ENCODE peak calls at places on chromosomes 6 and 20, in ten cellular contexts. T is mammary epithelial cell, R is IMR-90, C is stomach, G is PC-3, Q is left ventricle myocardium inferior, D is lower lobe of right lung, X is breast epithelium, E is body of pancreas, N is endodermal cell. W is an unnamed sample. For H3K4me1, the result is how much of the 10 kb centered on the place peaks cover.

GRCh38 chr20:11001767-11002540 is 328.2 kb upstream of the JAG1 start:
- DNase-seq in T (peak), R (peak), C (no peak), G (peak), Q (no peak), D (no peak), X (peak), E (no peak), N (no peak), W (no peak)

GRCh38 chr6:31940256-31940664 is 5.6 kb upstream of the CFB start:
- DNase-seq in T (peak), R (peak), C (no peak), G (peak), Q (no peak), D (no peak), X (no peak), E (no peak), N (no peak), W (no peak)

GRCh38 chr20:58694241-58695083 is 1.9 kb downstream of the NPEPL1 start:
- DNase-seq in T (no peak), R (no peak), C (no peak), G (no peak), Q (peak), D (no peak), X (no peak), E (no peak), N (peak), W (no peak)

GRCh38 chr6:79384845-79385244 is 150.4 kb upstream of the HMGN3 start:
- DNase-seq in T (no peak), R (no peak), C (peak), G (peak), Q (no peak), D (peak), X (no peak), E (no peak), N (no peak), W (no peak)

GRCh38 chr6:5084192-5084786 is 852 bp upstream of the PPP1R3G start:
- DNase-seq in T (no peak), R (no peak), C (no peak), G (no peak), Q (peak), D (no peak), X (no peak), E (no peak), N (no peak), W (no peak)

GRCh38 chr6:47195251-47195650 is 114.5 kb downstream of the TNFRSF21 start:
- DNase-seq in T (no peak), R (peak), C (no peak), G (no peak), Q (peak), D (no peak), X (no peak), E (peak), N (no peak), W (no peak)

GRCh38 chr20:24106801-24107158 is 118.2 kb upstream of the GGTLC1 start:
- DNase-seq in T (no peak), R (no peak), C (no peak), G (no peak), Q (no peak), D (no peak), X (no peak), E (no peak), N (no peak), W (no peak)

GRCh38 chr6:154165488-154165887 is 126.4 kb downstream of the OPRM1 start:
- DNase-seq in T (no peak), R (no peak), C (no peak), G (no peak), Q (no peak), D (no peak), X (no peak), E (no peak), N (no peak), W (no peak)

GRCh38 chr20:8721098-8721497 is 347.8 kb upstream of the PLCB4 start:
- DNase-seq in T (peak), R (peak), C (peak), G (peak), Q (peak), D (no peak), X (no peak), E (peak), N (peak), W (peak)

GRCh38 chr6:146990821-146991798 is 213.1 kb upstream of the STXBP5 start:
- DNase-seq in T (peak), R (peak), C (no peak), G (peak), Q (no peak), D (no peak), X (no peak), E (no peak), N (no peak), W (no peak)

GRCh38 chr6:148999921-149000589 is 253.2 kb downstream of the UST start:
- DNase-seq in T (peak), R (peak), C (peak), G (peak), Q (peak), D (peak), X (peak), E (peak), N (no peak), W (no peak)

GRCh38 chr20:46458891-46459750 is 52.7 kb upstream of the ELMO2 start:
- DNase-seq in T (peak), R (no peak), C (peak), G (no peak), Q (peak), D (peak), X (no peak), E (peak), N (peak), W (no peak)

GRCh38 chr6:44667226-44667625 is 279.7 kb downstream of the CDC5L start:
- DNase-seq in T (peak), R (peak), C (no peak), G (peak), Q (no peak), D (no peak), X (no peak), E (no peak), N (peak), W (no peak)

GRCh38 chr6:54868556-54868955 is 22.0 kb downstream of the FAM83B start:
- DNase-seq in T (no peak), R (no peak), C (no peak), G (no peak), Q (no peak), D (no peak), X (no peak), E (no peak), N (no peak), W (no peak)

GRCh38 chr20:47181056-47181862 is 175.2 kb downstream of the ZMYND8 start:
- DNase-seq in T (peak), R (peak), C (peak), G (peak), Q (no peak), D (no peak), X (no peak), E (no peak), N (peak), W (no peak)

GRCh38 chr6:13194852-13195251 is 133.5 kb downstream of the TBC1D7 start:
- DNase-seq in T (peak), R (peak), C (peak), G (peak), Q (no peak), D (peak), X (no peak), E (peak), N (peak), W (no peak)

GRCh38 chr6:165717732-165718465 is 54.9 kb upstream of the PDE10A start:
- DNase-seq in T (no peak), R (peak), C (no peak), G (peak), Q (no peak), D (no peak), X (no peak), E (no peak), N (no peak), W (no peak)

GRCh38 chr6:116389357-116389756 is 18.6 kb downstream of the DSE start:
- DNase-seq in T (no peak), R (no peak), C (no peak), G (no peak), Q (no peak), D (no peak), X (no peak), E (no peak), N (no peak), W (no peak)

GRCh38 chr6:146153040-146153758 is 124.3 kb downstream of the GRM1 start:
- DNase-seq in T (no peak), R (no peak), C (no peak), G (no peak), Q (no peak), D (no peak), X (no peak), E (no peak), N (no peak), W (no peak)

GRCh38 chr6:4906293-4906941 is 97.4 kb downstream of the RPP40 start:
- DNase-seq in T (no peak), R (no peak), C (no peak), G (no peak), Q (no peak), D (no peak), X (no peak), E (no peak), N (no peak), W (no peak)

GRCh38 chr6:20366082-20366834 is 35.4 kb upstream of the E2F3 start:
- DNase-seq in T (peak), R (no peak), C (no peak), G (no peak), Q (no peak), D (no peak), X (peak), E (no peak), N (no peak), W (no peak)

GRCh38 chr20:2799271-2799670 is 1.2 kb downstream of the CPXM1 start:
- DNase-seq in T (no peak), R (no peak), C (no peak), G (no peak), Q (no peak), D (no peak), X (no peak), E (no peak), N (peak), W (no peak)

GRCh38 chr6:33609444-33610034 is 11.6 kb upstream of the ITPR3 start:
- DNase-seq in T (peak), R (peak), C (peak), G (peak), Q (peak), D (no peak), X (no peak), E (no peak), N (no peak), W (no peak)

GRCh38 chr6:30238178-30238795 is 25.1 kb upstream of the TRIM26 start:
- DNase-seq in T (no peak), R (peak), C (no peak), G (peak), Q (no peak), D (no peak), X (no peak), E (no peak), N (peak), W (peak)

DNA sequence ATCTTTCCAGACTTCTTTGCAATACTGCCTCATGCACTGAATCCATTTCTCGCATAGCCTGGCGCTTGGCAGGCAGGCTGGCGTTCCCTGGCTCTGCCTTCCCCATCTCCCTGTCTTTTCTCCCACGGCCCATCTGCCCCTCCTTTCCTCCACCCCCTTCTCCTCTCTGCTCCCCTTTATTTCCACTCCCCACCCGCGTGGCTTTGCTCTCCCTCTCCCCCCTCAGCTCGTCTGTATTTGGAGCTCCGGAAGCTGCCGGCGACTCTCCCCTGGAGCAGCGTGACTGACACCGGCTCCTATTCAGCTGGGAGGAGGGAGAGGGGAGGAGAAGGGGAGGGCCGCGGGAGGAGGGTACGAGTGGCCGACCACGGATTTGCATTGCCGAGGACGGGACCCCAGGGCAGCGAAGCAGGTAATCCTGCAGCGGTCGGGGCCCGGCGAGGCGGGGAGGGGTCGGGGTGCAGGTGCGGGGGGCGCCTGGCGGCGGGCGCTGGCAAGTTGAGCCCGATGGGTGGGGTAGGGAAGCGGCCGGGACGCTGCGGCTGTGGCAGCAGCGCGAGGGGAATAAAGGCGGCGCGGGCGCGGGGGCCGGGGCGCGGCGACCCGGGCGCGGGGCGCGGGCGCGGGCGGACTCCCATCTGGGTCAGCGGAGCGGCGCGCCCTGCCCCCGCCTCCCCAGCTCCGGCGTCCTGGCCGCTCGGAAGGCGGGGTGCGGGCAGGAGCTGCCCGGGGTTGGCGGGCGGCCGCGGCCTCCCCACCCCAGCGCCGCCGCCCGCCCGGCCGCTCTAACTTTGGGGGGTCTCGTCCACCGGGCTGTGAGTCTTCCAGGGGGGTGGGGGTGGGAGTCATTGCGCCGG is at the start of gene CAP2:
- DNase-seq in T (peak), R (peak), C (peak), G (peak), Q (peak), D (peak), X (peak), E (peak), N (peak), W (no peak)
- H3K27ac ChIP-seq in T (peak), R (peak), C (peak), G (peak), Q (peak), D (peak), X (peak), E (peak), N (peak), W (no peak)

DNA sequence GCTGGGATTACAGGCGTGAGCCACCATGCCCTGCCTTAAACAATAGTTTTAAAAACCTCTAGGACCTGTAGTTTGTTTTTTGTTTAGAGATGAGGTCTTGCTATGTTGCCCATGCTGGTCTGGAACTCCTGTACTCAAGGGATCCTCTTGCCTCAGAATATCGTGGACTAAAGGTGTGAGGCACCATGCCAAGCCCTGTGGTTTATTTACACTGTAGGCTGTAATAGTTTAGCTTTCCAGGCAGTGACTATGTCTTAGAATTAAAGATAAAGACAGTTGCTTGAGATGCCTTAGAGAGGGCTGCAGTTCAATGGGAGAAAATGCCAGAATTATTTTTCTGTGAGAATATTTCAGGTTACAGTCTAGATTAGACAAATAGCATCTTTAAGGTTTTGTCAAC is 72.9 kb downstream of the SGK1 start:
- DNase-seq in T (peak), R (peak), C (peak), G (peak), Q (no peak), D (no peak), X (no peak), E (peak), N (no peak), W (no peak)
- H3K4me3 ChIP-seq in T (no peak), R (no peak), C (no peak), G (no peak), Q (no peak), D (no peak), X (no peak), E (no peak), N (no peak), W (no peak)

GRCh38 chr6:106108129-106108528 is 22.0 kb downstream of the PRDM1 start:
- DNase-seq in T (no peak), R (no peak), C (no peak), G (no peak), Q (no peak), D (no peak), X (no peak), E (no peak), N (no peak), W (no peak)
- H3K4me1 ChIP-seq in T (under half), R (under half), C (under half), G (under half), Q (under half), D (under half), X (under half), E (under half), N (under half), W (under half)

GRCh38 chr20:42118409-42119125 is 500.4 kb upstream of the CHD6 start:
- DNase-seq in T (no peak), R (no peak), C (no peak), G (no peak), Q (no peak), D (no peak), X (no peak), E (no peak), N (peak), W (no peak)
- H3K27ac ChIP-seq in T (no peak), R (no peak), C (no peak), G (no peak), Q (no peak), D (no peak), X (no peak), E (no peak), N (no peak), W (no peak)

GRCh38 chr6:41488392-41489129 is 57.6 kb upstream of the FOXP4 start:
- DNase-seq in T (peak), R (peak), C (no peak), G (no peak), Q (no peak), D (no peak), X (no peak), E (no peak), N (peak), W (no peak)
- H3K4me3 ChIP-seq in T (no peak), R (no peak), C (no peak), G (no peak), Q (no peak), D (no peak), X (no peak), E (no peak), N (no peak), W (no peak)